ENCODE peak calls at places on chromosomes 3 and 15, in eight cellular contexts. G is endothelial cell; R is CD4-positive, alpha-beta T cell; Q is right atrium auricular region; X is GM20000; I is fibroblast of lung; O is RWPE1; J is sigmoid colon. Z is an unnamed sample.

GRCh38 chr3:80010021-80010420 is 242.2 kb upstream of the ROBO1 start:
- DNase-seq in X (no peak), O (no peak), I (no peak), R (no peak), G (no peak), Q (no peak), J (no peak), Z (no peak)

GRCh38 chr3:9779721-9780450 is 10.1 kb upstream of the CAMK1 start:
- DNase-seq in I (no peak), J (no peak), X (peak), Q (no peak), G (no peak), R (peak), O (no peak), Z (no peak)

GRCh38 chr3:178494376-178494775 is 41.9 kb upstream of the KCNMB2 start:
- DNase-seq in Q (no peak), O (no peak), I (no peak), X (no peak), G (no peak), R (no peak), J (no peak), Z (no peak)

GRCh38 chr3:45555154-45555591 is 39.4 kb upstream of the LIMD1 start:
- DNase-seq in Q (no peak), X (no peak), O (no peak), R (no peak), J (peak), G (no peak), I (no peak), Z (peak)

GRCh38 chr15:94582368-94582767 is 351.0 kb downstream of the MCTP2 start:
- DNase-seq in X (peak), Q (no peak), G (peak), J (peak), R (no peak), I (no peak), O (peak), Z (peak)

GRCh38 chr3:129654126-129654525 is 47.6 kb upstream of the PLXND1 start:
- DNase-seq in G (no peak), O (no peak), I (peak), J (no peak), X (no peak), Q (no peak), R (no peak), Z (no peak)

GRCh38 chr15:83323296-83323711 is 38.8 kb upstream of the BNC1 start:
- DNase-seq in J (no peak), O (peak), I (peak), X (no peak), G (no peak), Q (no peak), R (no peak), Z (peak)

GRCh38 chr3:154421067-154421466 is 8.9 kb downstream of the GPR149 start:
- DNase-seq in R (no peak), J (no peak), X (no peak), G (peak), O (no peak), Q (no peak), I (peak), Z (peak)

GRCh38 chr3:45311953-45312795 is 76.2 kb upstream of the LARS2 start:
- DNase-seq in Q (no peak), O (no peak), R (no peak), I (no peak), X (no peak), G (no peak), J (no peak), Z (peak)

GRCh38 chr3:21271606-21272016 is 479.4 kb downstream of the ZNF385D start:
- DNase-seq in J (no peak), Q (no peak), I (no peak), G (no peak), R (no peak), O (no peak), X (no peak), Z (no peak)

GRCh38 chr3:188090626-188091309 is 63.2 kb upstream of the LPP start:
- DNase-seq in J (no peak), G (no peak), I (no peak), O (no peak), Q (no peak), R (no peak), X (no peak), Z (no peak)

GRCh38 chr3:17175187-17175839 is 290.6 kb downstream of the PLCL2 start:
- DNase-seq in G (no peak), I (peak), Q (no peak), X (no peak), O (peak), J (no peak), R (no peak), Z (peak)

GRCh38 chr3:185961675-185962232 is 23.9 kb upstream of the TRA2B start:
- DNase-seq in J (no peak), G (no peak), O (no peak), X (no peak), Q (no peak), I (no peak), R (no peak), Z (no peak)

GRCh38 chr15:43251185-43251862 is 15.4 kb downstream of the TGM5 start:
- DNase-seq in I (no peak), G (no peak), J (no peak), Q (no peak), R (no peak), O (no peak), X (no peak), Z (no peak)

GRCh38 chr3:24622696-24623225 is 128.1 kb upstream of the THRB start:
- DNase-seq in I (no peak), X (no peak), J (no peak), R (no peak), O (no peak), G (no peak), Q (no peak), Z (no peak)

GRCh38 chr3:114218578-114219185 is 18.7 kb downstream of the ZNF80 start:
- DNase-seq in X (no peak), J (no peak), O (no peak), Q (no peak), R (no peak), G (no peak), I (no peak), Z (no peak)

GRCh38 chr3:190019840-190020239 is 100.9 kb downstream of the P3H2 start:
- DNase-seq in O (no peak), Q (no peak), R (no peak), J (no peak), I (no peak), X (no peak), G (no peak), Z (peak)

GRCh38 chr15:61518191-61518950 is 289.3 kb upstream of the RORA start:
- DNase-seq in X (no peak), I (no peak), G (no peak), R (no peak), Q (no peak), O (peak), J (no peak), Z (peak)

GRCh38 chr15:88897456-88898194 is 2.3 kb upstream of the HAPLN3 start:
- DNase-seq in G (peak), R (peak), Q (peak), I (peak), X (no peak), O (peak), J (peak), Z (peak)

GRCh38 chr3:134460965-134461364 is 24.8 kb downstream of the ANAPC13 start:
- DNase-seq in Q (no peak), O (peak), J (no peak), X (no peak), G (no peak), R (no peak), I (peak), Z (no peak)

GRCh38 chr15:50055333-50056278 is 63.4 kb downstream of the ATP8B4 start:
- DNase-seq in G (no peak), X (no peak), R (no peak), J (no peak), O (no peak), I (peak), Q (no peak), Z (peak)

GRCh38 chr15:52295421-52295991 is at the start of gene MYO5C:
- DNase-seq in G (peak), O (peak), X (no peak), I (no peak), J (peak), Q (no peak), R (no peak), Z (peak)

GRCh38 chr3:120039642-120040610 is 54.3 kb downstream of the GSK3B start:
- DNase-seq in X (no peak), Q (no peak), O (no peak), J (no peak), R (no peak), I (no peak), G (no peak), Z (peak)
- TF ChIP-seq CTCF in X (no peak), Q (no peak), O (no peak), J (no peak), R (no peak), I (no peak), G (no peak), Z (no peak)

GRCh38 chr3:138417559-138417982 is 16.8 kb upstream of the ESYT3 start:
- DNase-seq in Q (peak), I (peak), J (peak), G (peak), X (peak), R (peak), O (peak), Z (peak)

GRCh38 chr3:138407236-138407907 is 27.0 kb upstream of the ESYT3 start:
- DNase-seq in J (no peak), R (no peak), X (no peak), Q (no peak), O (no peak), G (no peak), I (no peak), Z (no peak)

GRCh38 chr3:138409171-138409570 is 25.2 kb upstream of the ESYT3 start:
- DNase-seq in J (no peak), O (no peak), I (no peak), G (no peak), X (no peak), Q (no peak), R (no peak), Z (no peak)

GRCh38 chr3:138408751-138409161 is 25.7 kb upstream of the ESYT3 start:
- DNase-seq in G (no peak), I (no peak), X (no peak), R (no peak), J (no peak), Q (no peak), O (no peak), Z (no peak)

GRCh38 chr3:138412821-138413531 is 21.4 kb upstream of the ESYT3 start:
- DNase-seq in G (no peak), I (no peak), O (no peak), X (no peak), R (no peak), J (no peak), Q (no peak), Z (no peak)
- TF ChIP-seq CTCF in G (no peak), I (no peak), O (no peak), X (no peak), R (no peak), J (no peak), Q (no peak), Z (no peak)

DNA sequence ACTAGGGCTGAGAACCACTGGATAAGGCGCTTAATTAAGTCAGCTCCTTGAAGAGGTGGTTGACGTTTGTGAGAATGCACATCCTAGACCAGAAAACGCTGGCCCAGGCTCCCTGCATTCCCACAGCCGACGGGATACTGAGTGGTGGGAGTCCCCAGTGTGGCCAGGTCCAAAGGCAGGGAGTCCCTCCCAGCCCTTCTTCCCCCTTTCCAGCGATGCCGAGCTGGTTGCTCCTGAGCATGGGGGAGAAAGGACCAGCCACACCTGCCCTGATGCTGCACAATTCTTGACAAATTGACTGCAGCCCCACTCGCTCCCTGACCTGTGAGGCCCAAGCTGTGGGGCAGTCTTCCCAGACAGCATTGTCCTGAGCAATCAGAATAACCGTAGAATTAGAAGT is 79.5 kb upstream of the PXYLP1 start:
- DNase-seq in Q (no peak), J (no peak), O (no peak), X (no peak), R (no peak), I (no peak), G (no peak), Z (no peak)
- TF ChIP-seq CTCF in Q (no peak), J (no peak), O (no peak), X (no peak), R (no peak), I (no peak), G (no peak), Z (no peak)

GRCh38 chr3:40068647-40069046 is 240.9 kb upstream of the EIF1B start:
- DNase-seq in X (no peak), O (no peak), R (no peak), G (no peak), J (no peak), Q (no peak), I (no peak), Z (no peak)

GRCh38 chr3:40071683-40072238 is 237.7 kb upstream of the EIF1B start:
- DNase-seq in G (no peak), Q (no peak), J (no peak), O (no peak), R (no peak), I (no peak), X (no peak), Z (no peak)

GRCh38 chr3:40070816-40071215 is 238.7 kb upstream of the EIF1B start:
- DNase-seq in I (no peak), J (no peak), G (no peak), X (no peak), R (no peak), O (no peak), Q (no peak), Z (no peak)

GRCh38 chr3:40078590-40078989 is 230.9 kb upstream of the EIF1B start:
- DNase-seq in G (no peak), R (no peak), Q (no peak), O (no peak), X (no peak), J (no peak), I (no peak), Z (no peak)

GRCh38 chr3:40073310-40074007 is 236.0 kb upstream of the EIF1B start:
- DNase-seq in R (no peak), G (peak), I (no peak), O (no peak), J (no peak), Q (no peak), X (no peak), Z (no peak)
- TF ChIP-seq CTCF in R (no peak), G (no peak), I (no peak), O (no peak), J (no peak), Q (no peak), X (no peak), Z (no peak)

GRCh38 chr15:57464480-57464879 is 88.2 kb downstream of the CGNL1 start:
- DNase-seq in J (no peak), X (no peak), R (no peak), G (no peak), I (no peak), O (no peak), Q (no peak), Z (no peak)
- TF ChIP-seq CTCF in J (no peak), X (no peak), R (no peak), G (no peak), I (no peak), O (no peak), Q (no peak), Z (no peak)

GRCh38 chr15:96463376-96463775 is 132.9 kb downstream of the NR2F2 start:
- DNase-seq in R (no peak), X (no peak), I (no peak), J (no peak), Q (no peak), O (no peak), G (no peak), Z (no peak)

GRCh38 chr15:96460106-96460505 is 129.6 kb downstream of the NR2F2 start:
- DNase-seq in I (no peak), O (no peak), X (no peak), R (no peak), Q (no peak), J (no peak), G (no peak), Z (no peak)

GRCh38 chr15:96457852-96458251 is 127.4 kb downstream of the NR2F2 start:
- DNase-seq in G (no peak), J (no peak), Q (no peak), R (no peak), I (peak), X (no peak), O (no peak), Z (no peak)

GRCh38 chr15:96466548-96466947 is 136.0 kb downstream of the NR2F2 start:
- DNase-seq in O (no peak), X (no peak), R (no peak), I (no peak), G (no peak), Q (no peak), J (no peak), Z (no peak)

GRCh38 chr15:96462768-96463167 is 132.3 kb downstream of the NR2F2 start:
- DNase-seq in Q (no peak), I (peak), J (no peak), O (no peak), G (no peak), X (no peak), R (no peak), Z (no peak)
- TF ChIP-seq CTCF in Q (peak), I (peak), J (no peak), O (no peak), G (no peak), X (no peak), R (no peak), Z (peak)

GRCh38 chr3:32909999-32910398 is 41.4 kb upstream of the CCR4 start:
- DNase-seq in I (no peak), J (no peak), X (no peak), O (no peak), G (no peak), R (no peak), Q (no peak), Z (no peak)

GRCh38 chr3:32912046-32912445 is 39.4 kb upstream of the CCR4 start:
- DNase-seq in Q (no peak), X (no peak), J (no peak), O (no peak), G (no peak), I (no peak), R (no peak), Z (no peak)

GRCh38 chr3:32910954-32911353 is 40.5 kb upstream of the CCR4 start:
- DNase-seq in X (no peak), J (no peak), Q (no peak), O (no peak), I (peak), G (no peak), R (no peak), Z (no peak)

DNA sequence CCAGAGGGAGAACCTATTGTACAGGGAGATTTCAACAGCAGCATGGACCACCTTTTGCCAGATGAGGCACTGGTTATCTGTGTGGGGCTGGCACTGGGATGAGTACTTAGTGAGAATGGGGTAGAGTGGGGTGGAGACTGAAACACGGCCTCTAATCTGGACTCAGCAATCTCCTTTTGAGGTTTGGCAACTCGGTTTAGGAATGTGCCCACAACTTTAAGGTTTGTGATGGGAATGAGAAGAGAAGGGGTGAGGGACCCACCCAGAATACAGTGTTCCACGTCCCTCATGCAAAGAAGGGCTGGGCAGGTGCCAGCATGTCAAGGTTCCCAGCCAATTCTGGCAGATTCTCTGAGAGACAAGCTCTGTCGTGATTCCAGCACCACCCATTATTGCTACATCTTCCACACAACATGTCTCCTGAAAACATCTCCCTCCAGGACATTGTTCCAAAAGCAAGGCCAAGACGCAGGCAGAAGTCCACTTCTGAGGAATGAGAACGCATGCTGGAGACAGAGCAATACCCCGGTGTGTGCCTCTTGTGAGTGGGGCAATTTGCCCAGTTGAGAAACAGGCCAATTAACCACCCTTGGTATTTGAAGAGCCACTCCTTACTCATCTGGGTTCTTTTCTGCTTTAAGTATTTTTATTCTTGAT is 37.5 kb upstream of the CCR4 start:
- DNase-seq in X (no peak), Q (peak), G (no peak), O (peak), J (peak), I (peak), R (no peak), Z (peak)
- TF ChIP-seq CTCF in X (no peak), Q (no peak), G (no peak), O (peak), J (no peak), I (no peak), R (no peak), Z (no peak)

GRCh38 chr3:12553921-12554391 is 2.9 kb upstream of the MKRN2 start:
- DNase-seq in R (no peak), J (no peak), I (peak), O (no peak), X (no peak), Q (no peak), G (no peak), Z (no peak)
- TF ChIP-seq CTCF in R (no peak), J (no peak), I (no peak), O (no peak), X (no peak), Q (no peak), G (no peak), Z (no peak)